ENCODE peak calls at places on chromosomes 16 and 17, in eight cellular contexts. K is GM12891, E is sigmoid colon, O is stomach, M is spleen, Z is HCT116, T is K562, D is H1. A is an unnamed sample.

GRCh38 chr16:22726868-22727267 is 87.1 kb upstream of the HS3ST2 start:
- DNase-seq in K (no peak), E (no peak), O (no peak), M (no peak), Z (no peak), T (no peak), D (no peak), A (no peak)

GRCh38 chr16:58497468-58497867 is 2.5 kb upstream of the NDRG4 start:
- DNase-seq in K (no peak), E (no peak), O (no peak), M (peak), Z (no peak), T (no peak), D (no peak), A (no peak)

GRCh38 chr17:78359216-78359935 is 501 bp downstream of the SOCS3 start:
- DNase-seq in K (no peak), E (peak), O (no peak), M (peak), Z (no peak), T (peak), D (no peak), A (no peak)

GRCh38 chr17:29640413-29640812 is 17.7 kb upstream of the CORO6 start:
- DNase-seq in K (no peak), E (no peak), O (no peak), M (no peak), Z (no peak), T (no peak), D (no peak), A (no peak)

GRCh38 chr17:41492771-41493170 is 3.1 kb upstream of the KRT36 start:
- DNase-seq in K (no peak), E (no peak), O (no peak), M (no peak), Z (no peak), T (no peak), D (no peak), A (no peak)

GRCh38 chr17:50222922-50223321 is 21.5 kb upstream of the COL1A1 start:
- DNase-seq in K (no peak), E (no peak), O (no peak), M (no peak), Z (no peak), T (no peak), D (no peak), A (no peak)

GRCh38 chr17:75265614-75266314 is 4.1 kb downstream of the MRPS7 start:
- DNase-seq in K (no peak), E (no peak), O (no peak), M (peak), Z (no peak), T (no peak), D (no peak), A (no peak)

GRCh38 chr16:505479-506245 is 21.9 kb upstream of the CAPN15 start:
- DNase-seq in K (no peak), E (no peak), O (no peak), M (no peak), Z (no peak), T (no peak), D (no peak), A (no peak)

GRCh38 chr16:24748242-24748641 is 18.8 kb downstream of the TNRC6A start:
- DNase-seq in K (no peak), E (peak), O (no peak), M (no peak), Z (no peak), T (no peak), D (no peak), A (no peak)

GRCh38 chr16:78650675-78651074 is 551.2 kb downstream of the WWOX start:
- DNase-seq in K (no peak), E (no peak), O (no peak), M (no peak), Z (no peak), T (no peak), D (no peak), A (no peak)

GRCh38 chr16:3822366-3823045 is 58.0 kb downstream of the CREBBP start:
- DNase-seq in K (no peak), E (no peak), O (no peak), M (no peak), Z (no peak), T (no peak), D (no peak), A (no peak)

GRCh38 chr16:14101415-14101814 is 30.3 kb downstream of the MRTFB start:
- DNase-seq in K (no peak), E (no peak), O (no peak), M (no peak), Z (no peak), T (no peak), D (no peak), A (no peak)

GRCh38 chr17:58402047-58402446 is 15.3 kb downstream of the RNF43 start:
- DNase-seq in K (no peak), E (no peak), O (no peak), M (no peak), Z (peak), T (no peak), D (no peak), A (no peak)

GRCh38 chr17:78490156-78490555 is 87.0 kb downstream of the DNAH17 start:
- DNase-seq in K (no peak), E (no peak), O (peak), M (no peak), Z (no peak), T (no peak), D (no peak), A (no peak)

GRCh38 chr16:48044117-48044516 is 111.7 kb downstream of the ABCC12 start:
- DNase-seq in K (no peak), E (no peak), O (no peak), M (no peak), Z (no peak), T (no peak), D (no peak), A (no peak)

GRCh38 chr17:48841395-48841831 is 10.6 kb downstream of the CALCOCO2 start:
- DNase-seq in K (peak), E (no peak), O (no peak), M (no peak), Z (no peak), T (no peak), D (no peak), A (no peak)

GRCh38 chr17:8489841-8490240 is 54.2 kb downstream of the NDEL1 start:
- DNase-seq in K (no peak), E (no peak), O (no peak), M (no peak), Z (no peak), T (no peak), D (no peak), A (no peak)

GRCh38 chr17:80364091-80364691 is 50.8 kb upstream of the ENDOV start:
- DNase-seq in K (no peak), E (peak), O (no peak), M (peak), Z (peak), T (no peak), D (no peak), A (no peak)

GRCh38 chr16:31276600-31276999 is 16.8 kb downstream of the ITGAM start:
- DNase-seq in K (no peak), E (no peak), O (no peak), M (peak), Z (no peak), T (no peak), D (no peak), A (no peak)

GRCh38 chr17:7750321-7750821 is 32.8 kb downstream of the DNAH2 start:
- DNase-seq in K (no peak), E (no peak), O (no peak), M (no peak), Z (no peak), T (no peak), D (no peak), A (no peak)

GRCh38 chr17:46922804-46923635 is at the start of gene GOSR2:
- DNase-seq in K (peak), E (peak), O (peak), M (peak), Z (peak), T (peak), D (peak), A (peak)
- TF ChIP-seq POLR2A in K (peak), E (peak), O (no peak), M (peak), Z (peak), T (peak), D (peak), A (peak)

GRCh38 chr16:67028555-67029248 is at the start of gene CBFB:
- DNase-seq in K (peak), E (peak), O (peak), M (peak), Z (peak), T (peak), D (no peak), A (peak)
- TF ChIP-seq POLR2AphosphoS5 in K (peak), E (peak), O (peak), M (peak), Z (peak), T (peak), D (no peak), A (peak)

DNA sequence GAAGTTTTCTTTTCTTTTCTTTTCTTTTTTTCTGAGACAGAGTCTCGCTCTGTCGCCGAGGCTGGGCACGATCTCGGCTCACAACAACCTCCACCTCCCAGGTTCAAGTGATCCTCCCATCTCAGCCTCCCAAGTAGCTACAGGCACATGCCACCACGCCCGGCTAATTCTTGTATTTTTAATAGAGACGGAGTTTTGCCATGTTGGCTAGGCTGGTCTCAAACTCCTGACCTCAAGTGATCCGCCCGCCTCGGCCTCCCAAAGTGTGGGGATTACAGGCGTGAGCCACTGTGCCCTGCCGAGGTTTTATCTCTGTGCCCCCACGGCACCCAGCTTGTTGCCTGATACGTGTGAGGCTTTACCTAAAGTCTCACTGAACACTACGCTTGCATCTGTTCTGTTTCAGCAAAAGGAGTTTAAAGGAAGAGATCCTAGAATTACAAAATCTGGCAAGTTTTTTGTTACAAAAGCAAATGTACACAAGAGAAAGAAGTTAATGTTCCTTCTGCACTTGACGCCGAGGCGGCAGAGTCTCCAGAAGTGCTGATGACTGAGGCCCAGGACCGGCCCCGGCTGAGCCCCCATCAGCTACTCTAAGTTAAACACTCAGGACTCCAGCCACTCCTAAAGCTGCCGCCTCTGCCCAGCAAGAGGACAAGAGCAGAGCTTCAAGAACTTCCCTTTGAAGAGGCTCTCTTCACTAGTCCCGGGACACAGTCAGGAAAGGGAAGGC is 9.2 kb downstream of the ABCA3 start:
- DNase-seq in K (no peak), E (no peak), O (no peak), M (no peak), Z (no peak), T (no peak), D (no peak), A (no peak)
- TF ChIP-seq POLR2A in K (no peak), E (no peak), O (no peak), M (no peak), Z (no peak), T (no peak), D (no peak), A (no peak)

GRCh38 chr16:89375021-89375420 is 115.3 kb downstream of the ANKRD11 start:
- DNase-seq in K (no peak), E (no peak), O (no peak), M (peak), Z (no peak), T (no peak), D (no peak), A (no peak)
- TF ChIP-seq POLR2AphosphoS5 in K (no peak), E (peak), O (peak), M (peak), Z (no peak), T (no peak), D (no peak), A (no peak)

GRCh38 chr17:39164675-39165143 is 1.3 kb downstream of the ARL5C start:
- DNase-seq in K (peak), E (peak), O (peak), M (peak), Z (peak), T (peak), D (peak), A (peak)

GRCh38 chr17:39165178-39165843 is 650 bp downstream of the ARL5C start:
- DNase-seq in K (no peak), E (no peak), O (no peak), M (no peak), Z (no peak), T (no peak), D (no peak), A (no peak)

GRCh38 chr17:39165844-39166349 is at the start of gene ARL5C:
- DNase-seq in K (no peak), E (no peak), O (no peak), M (no peak), Z (no peak), T (no peak), D (no peak), A (no peak)

GRCh38 chr17:39167492-39167891 is 1.5 kb upstream of the ARL5C start:
- DNase-seq in K (no peak), E (no peak), O (no peak), M (no peak), Z (no peak), T (no peak), D (no peak), A (no peak)

DNA sequence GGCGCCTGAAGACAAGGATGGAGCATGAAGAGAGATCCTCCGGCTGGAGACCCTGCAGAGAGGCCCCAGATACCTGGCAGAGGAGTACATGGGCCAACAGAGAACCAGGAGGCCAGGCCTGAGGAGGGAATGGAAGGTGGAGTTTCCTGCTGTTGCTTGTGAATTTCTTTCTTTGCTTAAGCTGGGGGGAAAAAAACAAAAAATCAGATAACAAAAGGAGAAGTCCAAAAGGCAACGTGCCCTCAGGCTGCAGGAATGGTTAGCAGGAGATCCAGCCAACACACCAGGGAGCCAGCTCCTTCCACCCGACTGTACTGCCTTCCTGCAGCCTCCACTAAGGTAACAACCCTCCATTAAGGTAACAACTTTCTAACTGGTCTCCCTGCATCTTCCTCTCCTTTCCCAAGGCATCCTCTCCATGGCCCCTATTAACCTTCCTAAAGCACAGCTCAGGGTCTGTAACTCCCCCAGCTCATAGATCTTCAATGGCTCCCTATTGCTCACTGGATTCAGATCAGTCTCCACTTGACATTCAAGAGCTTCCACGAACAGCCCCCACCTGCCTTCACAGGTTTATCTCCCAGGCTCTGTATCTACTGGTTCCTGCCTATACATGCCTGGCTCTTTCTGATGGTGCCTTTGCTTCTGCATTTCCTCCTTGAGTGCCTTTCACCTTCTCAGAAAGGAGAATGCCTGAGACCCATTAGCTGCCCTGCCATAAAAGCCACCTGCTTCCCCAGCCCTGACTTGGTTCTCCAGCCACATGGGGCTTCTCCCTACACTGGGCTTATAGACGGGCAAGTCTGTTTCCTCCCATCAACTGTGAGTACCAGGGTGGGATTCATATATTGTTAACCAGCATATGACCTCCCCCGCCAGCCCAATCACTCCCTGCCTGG is 725 bp upstream of the ARL5C start:
- DNase-seq in K (no peak), E (no peak), O (no peak), M (no peak), Z (no peak), T (no peak), D (no peak), A (no peak)
- TF ChIP-seq POLR2A in K (no peak), E (no peak), O (no peak), M (no peak), Z (no peak), T (no peak), D (no peak), A (no peak)